ENCODE peak calls at places on chromosomes 1 and 21, in ten cellular contexts. Y is lower lobe of right lung; W is cardiac muscle cell; A is body of pancreas; P is HCT116; T is fibroblast of pulmonary artery; C is CD8-positive, alpha-beta T cell; S is AG09319; L is neural crest cell; G is endodermal cell. E is an unnamed sample.

GRCh38 chr1:236292425-236292824 is 10.7 kb upstream of the ERO1B start:
- DNase-seq in Y (no peak), W (no peak), A (peak), P (no peak), T (no peak), C (no peak), S (no peak), L (no peak), G (no peak), E (no peak)

GRCh38 chr1:2135425-2135824 is 59.1 kb downstream of the FAAP20 start:
- DNase-seq in Y (peak), W (peak), A (peak), P (no peak), T (peak), C (no peak), S (no peak), L (peak), G (no peak), E (no peak)

GRCh38 chr1:77649127-77649526 is 33.3 kb downstream of the ZZZ3 start:
- DNase-seq in Y (no peak), W (no peak), A (no peak), P (no peak), T (no peak), C (no peak), S (no peak), L (no peak), G (no peak), E (no peak)

GRCh38 chr1:116806245-116806644 is 52.0 kb downstream of the CD2 start:
- DNase-seq in Y (no peak), W (no peak), A (no peak), P (no peak), T (no peak), C (no peak), S (no peak), L (no peak), G (no peak), E (no peak)

GRCh38 chr1:53639251-53639721 is 99.7 kb downstream of the GLIS1 start:
- DNase-seq in Y (no peak), W (no peak), A (no peak), P (peak), T (no peak), C (no peak), S (no peak), L (no peak), G (peak), E (no peak)

GRCh38 chr21:40680311-40680710 is 166.6 kb downstream of the DSCAM start:
- DNase-seq in Y (no peak), W (no peak), A (no peak), P (no peak), T (no peak), C (no peak), S (no peak), L (no peak), G (no peak), E (no peak)

GRCh38 chr1:164728719-164729118 is 169.7 kb downstream of the PBX1 start:
- DNase-seq in Y (no peak), W (peak), A (no peak), P (no peak), T (no peak), C (no peak), S (no peak), L (no peak), G (no peak), E (no peak)

GRCh38 chr1:198620951-198621824 is 17.7 kb upstream of the PTPRC start:
- DNase-seq in Y (peak), W (no peak), A (peak), P (no peak), T (no peak), C (peak), S (no peak), L (no peak), G (no peak), E (no peak)

GRCh38 chr1:226679853-226680516 is 59.1 kb downstream of the ITPKB start:
- DNase-seq in Y (peak), W (peak), A (peak), P (no peak), T (peak), C (peak), S (no peak), L (peak), G (peak), E (no peak)

GRCh38 chr1:34792868-34793727 is at the start of gene GJA4:
- DNase-seq in Y (no peak), W (no peak), A (no peak), P (no peak), T (no peak), C (no peak), S (no peak), L (no peak), G (peak), E (no peak)

GRCh38 chr1:225845633-225846259 is 35.8 kb downstream of the EPHX1 start:
- DNase-seq in Y (peak), W (peak), A (peak), P (peak), T (peak), C (no peak), S (peak), L (peak), G (peak), E (peak)

GRCh38 chr1:117658676-117659075 is 52.8 kb downstream of the TENT5C start:
- DNase-seq in Y (no peak), W (no peak), A (peak), P (no peak), T (no peak), C (peak), S (no peak), L (no peak), G (no peak), E (no peak)

GRCh38 chr21:15534450-15534886 is 195.3 kb upstream of the USP25 start:
- DNase-seq in Y (no peak), W (no peak), A (no peak), P (no peak), T (no peak), C (no peak), S (no peak), L (no peak), G (no peak), E (no peak)

GRCh38 chr1:91650764-91651163 is 150.1 kb downstream of the CDC7 start:
- DNase-seq in Y (no peak), W (peak), A (peak), P (no peak), T (peak), C (no peak), S (peak), L (no peak), G (no peak), E (no peak)

GRCh38 chr1:115764541-115764940 is 4.0 kb downstream of the CASQ2 start:
- DNase-seq in Y (no peak), W (peak), A (peak), P (peak), T (peak), C (no peak), S (no peak), L (peak), G (peak), E (peak)

GRCh38 chr1:155083865-155084721 is 5.5 kb downstream of the EFNA3 start:
- DNase-seq in Y (no peak), W (peak), A (peak), P (no peak), T (peak), C (no peak), S (no peak), L (no peak), G (peak), E (no peak)

GRCh38 chr1:202122639-202123335 is at the start of gene GPR37L1:
- DNase-seq in Y (peak), W (peak), A (peak), P (no peak), T (peak), C (no peak), S (no peak), L (peak), G (peak), E (no peak)
- TF ChIP-seq CTCF in Y (peak), W (peak), A (peak), P (peak), T (peak), C (no peak), S (peak), L (peak), G (peak), E (peak)

GRCh38 chr1:58496042-58496441 is 50.5 kb downstream of the OMA1 start:
- DNase-seq in Y (no peak), W (no peak), A (no peak), P (no peak), T (no peak), C (no peak), S (no peak), L (no peak), G (no peak), E (no peak)
- TF ChIP-seq CTCF in Y (no peak), W (no peak), A (no peak), P (no peak), T (no peak), C (no peak), S (no peak), L (no peak), G (no peak), E (no peak)

DNA sequence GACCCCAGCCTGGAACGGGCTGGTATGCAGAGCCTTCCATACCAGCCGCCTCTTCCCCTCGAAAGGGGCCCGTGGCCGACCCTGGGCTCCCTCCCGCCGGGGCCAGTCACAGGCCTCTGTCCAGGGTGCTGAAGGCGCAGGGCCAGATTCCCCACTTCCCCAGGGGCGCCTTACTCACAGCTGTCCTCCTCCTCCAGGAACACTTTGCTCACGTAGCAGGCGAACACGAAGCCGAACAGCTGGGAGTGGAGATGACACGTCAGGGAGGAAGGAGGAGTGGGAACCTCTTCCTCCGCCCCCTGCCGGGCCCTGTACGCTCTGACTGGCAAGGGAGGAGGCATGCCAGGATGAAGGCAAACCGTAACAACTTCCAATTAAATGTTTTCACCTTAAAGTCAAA is 57.3 kb downstream of the NKAIN1 start:
- DNase-seq in Y (peak), W (peak), A (peak), P (peak), T (peak), C (peak), S (peak), L (peak), G (peak), E (peak)
- TF ChIP-seq CTCF in Y (peak), W (peak), A (no peak), P (no peak), T (peak), C (no peak), S (peak), L (peak), G (peak), E (peak)

GRCh38 chr1:43847290-43847689 is 86.3 kb upstream of the ARTN start:
- DNase-seq in Y (no peak), W (no peak), A (no peak), P (no peak), T (no peak), C (no peak), S (no peak), L (no peak), G (no peak), E (no peak)

GRCh38 chr1:43842099-43842498 is 91.5 kb upstream of the ARTN start:
- DNase-seq in Y (no peak), W (no peak), A (no peak), P (no peak), T (no peak), C (no peak), S (no peak), L (no peak), G (no peak), E (no peak)

GRCh38 chr1:43844114-43844513 is 89.5 kb upstream of the ARTN start:
- DNase-seq in Y (no peak), W (no peak), A (no peak), P (no peak), T (no peak), C (no peak), S (no peak), L (no peak), G (no peak), E (no peak)

GRCh38 chr1:43841511-43841910 is 92.1 kb upstream of the ARTN start:
- DNase-seq in Y (no peak), W (no peak), A (no peak), P (no peak), T (no peak), C (no peak), S (no peak), L (no peak), G (no peak), E (no peak)

GRCh38 chr1:43843684-43844083 is 89.9 kb upstream of the ARTN start:
- DNase-seq in Y (no peak), W (no peak), A (no peak), P (no peak), T (no peak), C (no peak), S (no peak), L (no peak), G (no peak), E (no peak)
- TF ChIP-seq CTCF in Y (no peak), W (no peak), A (no peak), P (peak), T (no peak), C (no peak), S (no peak), L (no peak), G (no peak), E (no peak)

DNA sequence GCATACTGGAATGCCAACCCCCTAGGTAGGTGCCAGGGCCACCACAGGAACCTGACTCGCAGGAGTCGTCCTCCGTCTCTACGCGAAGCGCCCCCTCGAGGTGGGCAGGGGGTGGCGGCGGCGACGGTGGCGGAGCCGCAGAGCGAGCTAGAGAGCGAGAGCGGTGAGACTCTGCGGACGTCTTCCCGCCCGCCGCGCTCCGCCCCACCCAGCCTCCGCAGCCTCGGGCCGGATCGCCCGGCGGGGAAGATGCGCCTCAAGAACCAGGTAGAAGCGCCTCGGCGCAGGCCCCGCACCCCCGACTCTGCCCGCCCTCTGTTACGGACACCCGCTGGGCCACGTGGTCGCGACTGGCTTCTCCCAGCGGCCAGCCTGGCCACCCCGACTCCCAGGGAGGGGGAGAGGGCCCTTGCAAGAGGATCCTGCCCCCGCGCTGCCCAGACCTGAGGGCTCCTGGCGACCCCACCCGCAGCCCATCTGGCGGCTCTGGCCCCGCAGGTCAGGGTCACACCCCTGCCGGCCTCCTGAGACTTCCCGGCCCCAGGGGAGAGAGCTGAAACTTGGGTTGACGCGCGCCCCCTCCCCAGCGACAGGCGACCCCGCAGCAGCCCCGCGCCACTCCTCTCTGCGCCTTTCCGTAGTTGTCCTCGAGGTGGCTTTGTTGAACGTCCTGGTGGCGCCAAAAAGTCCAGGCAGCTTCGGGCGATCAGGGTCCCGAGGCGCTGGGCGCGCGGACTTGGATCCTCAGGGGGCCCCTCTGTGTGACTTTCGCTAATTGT is 24.4 kb upstream of the AGBL4 start:
- DNase-seq in Y (no peak), W (no peak), A (peak), P (no peak), T (no peak), C (no peak), S (no peak), L (no peak), G (peak), E (no peak)
- TF ChIP-seq CTCF in Y (peak), W (peak), A (peak), P (no peak), T (no peak), C (no peak), S (no peak), L (no peak), G (peak), E (no peak)

DNA sequence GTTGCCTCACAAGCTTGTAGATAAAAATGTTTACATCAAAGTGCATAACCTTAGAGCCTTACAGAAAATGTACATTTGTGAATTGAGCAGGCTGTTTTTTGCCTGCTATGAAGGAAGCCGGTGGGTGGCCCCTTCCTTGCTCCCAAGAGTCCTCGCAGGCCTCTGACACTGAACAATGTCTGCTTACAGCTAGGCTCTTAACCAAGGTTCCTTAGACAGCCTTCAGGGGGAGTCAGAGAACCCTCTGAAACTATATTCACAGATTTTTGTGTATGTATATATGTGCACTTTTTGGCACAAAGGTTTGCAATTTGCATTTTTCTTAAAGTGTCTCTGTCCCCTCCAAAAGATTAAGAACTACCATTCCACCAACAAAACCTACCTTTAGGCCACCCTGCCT is 282.6 kb downstream of the BARHL2 start:
- DNase-seq in Y (no peak), W (peak), A (no peak), P (peak), T (peak), C (no peak), S (no peak), L (no peak), G (peak), E (no peak)
- TF ChIP-seq CTCF in Y (no peak), W (peak), A (no peak), P (no peak), T (peak), C (no peak), S (no peak), L (peak), G (peak), E (peak)

DNA sequence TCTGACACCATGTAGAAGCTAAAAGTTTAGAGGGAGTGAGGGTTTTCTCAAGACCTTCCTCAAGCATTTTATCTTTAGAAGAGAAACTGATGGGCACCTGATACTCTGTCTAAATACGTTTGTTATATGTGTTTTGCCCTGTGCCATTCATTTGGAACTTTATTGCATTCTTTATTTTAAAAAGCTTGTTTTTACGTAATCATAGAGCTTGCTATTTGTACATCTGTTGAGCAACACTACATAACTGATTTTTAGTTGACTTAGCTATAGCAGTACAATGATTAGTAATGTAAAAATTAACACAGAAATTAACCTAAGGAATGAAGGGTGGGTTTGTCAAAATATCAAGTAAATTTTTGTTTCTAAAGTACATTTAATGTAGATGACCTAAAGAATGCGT is 88.5 kb downstream of the RUNX3 start:
- DNase-seq in Y (no peak), W (no peak), A (no peak), P (no peak), T (no peak), C (no peak), S (no peak), L (no peak), G (no peak), E (no peak)
- TF ChIP-seq CTCF in Y (no peak), W (no peak), A (no peak), P (no peak), T (no peak), C (no peak), S (no peak), L (no peak), G (no peak), E (no peak)

GRCh38 chr1:43466403-43466802 is 12.7 kb upstream of the HYI start:
- DNase-seq in Y (no peak), W (peak), A (no peak), P (no peak), T (peak), C (no peak), S (no peak), L (no peak), G (no peak), E (no peak)

GRCh38 chr1:43468403-43468802 is 14.7 kb upstream of the HYI start:
- DNase-seq in Y (no peak), W (no peak), A (no peak), P (no peak), T (no peak), C (no peak), S (no peak), L (no peak), G (no peak), E (no peak)

GRCh38 chr1:43472087-43472462 is 18.3 kb upstream of the HYI start:
- DNase-seq in Y (no peak), W (no peak), A (no peak), P (no peak), T (no peak), C (no peak), S (no peak), L (no peak), G (no peak), E (no peak)

GRCh38 chr1:43473463-43473862 is 19.7 kb upstream of the HYI start:
- DNase-seq in Y (no peak), W (no peak), A (no peak), P (no peak), T (no peak), C (no peak), S (no peak), L (no peak), G (no peak), E (no peak)

DNA sequence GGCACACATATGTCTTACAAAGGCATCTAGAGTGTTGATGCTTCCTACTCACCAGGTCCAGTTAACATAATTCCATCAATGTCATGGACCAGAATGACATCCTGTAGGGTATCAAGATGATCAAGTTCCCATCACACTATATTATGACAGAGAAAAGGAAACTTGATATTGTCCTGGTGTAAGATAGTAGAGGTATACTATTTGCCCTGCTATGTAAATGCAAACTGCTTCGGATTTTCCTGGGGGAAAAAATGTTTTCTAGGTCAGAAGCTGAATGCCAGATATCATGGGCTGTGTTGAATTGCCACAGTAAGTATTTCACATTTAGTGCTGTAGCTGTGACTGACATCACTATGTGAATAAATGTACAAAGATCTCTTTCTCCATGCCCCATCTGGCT is 16.2 kb upstream of the HYI start:
- DNase-seq in Y (no peak), W (no peak), A (no peak), P (no peak), T (no peak), C (no peak), S (no peak), L (no peak), G (no peak), E (no peak)
- TF ChIP-seq CTCF in Y (no peak), W (no peak), A (no peak), P (no peak), T (no peak), C (no peak), S (no peak), L (no peak), G (no peak), E (no peak)

GRCh38 chr1:37872692-37873091 is 13.3 kb upstream of the MTF1 start:
- DNase-seq in Y (no peak), W (no peak), A (no peak), P (no peak), T (no peak), C (no peak), S (no peak), L (no peak), G (no peak), E (no peak)

GRCh38 chr1:37879865-37880264 is 20.5 kb upstream of the MTF1 start:
- DNase-seq in Y (no peak), W (no peak), A (no peak), P (no peak), T (no peak), C (no peak), S (no peak), L (no peak), G (no peak), E (no peak)

GRCh38 chr1:37877991-37878544 is 18.7 kb upstream of the MTF1 start:
- DNase-seq in Y (no peak), W (no peak), A (no peak), P (no peak), T (no peak), C (no peak), S (no peak), L (no peak), G (no peak), E (no peak)

DNA sequence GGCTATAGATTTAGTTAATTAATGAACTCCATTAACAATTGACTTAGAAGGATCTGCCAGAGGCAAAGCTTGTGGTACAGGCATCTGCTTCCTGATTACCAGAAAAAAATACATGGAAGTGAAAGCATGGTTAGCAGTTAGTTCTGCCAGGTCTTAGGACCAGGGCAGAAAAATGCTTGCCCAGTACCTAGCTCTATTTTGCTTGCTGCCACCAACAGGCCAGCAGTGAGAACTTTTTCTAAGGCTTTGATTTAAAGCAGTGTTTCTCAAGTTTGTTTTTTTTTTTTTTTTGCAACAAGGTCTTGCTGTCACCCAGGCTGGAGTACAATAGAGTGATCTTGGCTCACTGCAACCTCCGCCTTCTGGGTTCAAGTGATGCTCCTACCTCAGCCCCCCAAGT is 16.4 kb upstream of the MTF1 start:
- DNase-seq in Y (no peak), W (peak), A (no peak), P (no peak), T (peak), C (no peak), S (no peak), L (no peak), G (peak), E (no peak)
- TF ChIP-seq CTCF in Y (no peak), W (peak), A (no peak), P (peak), T (peak), C (no peak), S (no peak), L (peak), G (peak), E (peak)